ENCODE peak calls at places on chromosomes 11 and 22, in seven cellular contexts. R is anterior cingulate cortex; C is stimulated activated CD4-positive, alpha-beta T cell treated with anti-CD3 and anti-CD28 coated beads, TNF-alpha, amount 100 ng/mL, for 24 hours; Y is activated T-cell treated with anti-CD3 and anti-CD28 coated beads for 24 hours; V is RCC 7860; A is stimulated activated naive B cell treated with anti-CD40 and anti-IgM and Interleukin-4, amounts not matched to agents 10 μg/mL and 1 μg/mL and 100 μg/mL, for 72 hours; B is colonic mucosa. J is an unnamed sample.

GRCh38 chr11:109929308-109929707 is 163.9 kb upstream of the ZC3H12C start:
- DNase-seq in Y (no peak), A (no peak), V (no peak), R (no peak), C (no peak), B (no peak), J (no peak)

GRCh38 chr22:26952004-26952403 is 294.6 kb downstream of the MIAT start:
- DNase-seq in R (no peak), V (no peak), B (no peak), C (no peak), Y (no peak), A (no peak), J (no peak)

GRCh38 chr22:47804281-47804680 is 1041.8 kb downstream of the TBC1D22A start:
- DNase-seq in Y (no peak), C (no peak), B (no peak), V (no peak), A (no peak), R (no peak), J (no peak)

GRCh38 chr22:38272373-38273134 is at the start of gene TMEM184B:
- DNase-seq in Y (peak; percentile 76), R (peak; percentile 33), A (peak; percentile 70), V (peak; percentile 24), C (peak; percentile 75), B (peak; percentile 75), J (peak; percentile 79)

GRCh38 chr11:47889714-47890441 is 41.7 kb upstream of the NUP160 start:
- DNase-seq in R (no peak), V (no peak), Y (no peak), C (no peak), A (no peak), B (no peak), J (no peak)

GRCh38 chr11:67270256-67271211 is 4.3 kb downstream of the GRK2 start:
- DNase-seq in V (no peak), Y (no peak), B (peak; percentile 71), C (no peak), R (no peak), A (no peak), J (no peak)

GRCh38 chr11:110095554-110095953 is 2.4 kb downstream of the ZC3H12C start:
- DNase-seq in A (no peak), Y (no peak), C (no peak), V (no peak), B (no peak), R (no peak), J (no peak)

GRCh38 chr11:75265851-75266531 is 25.4 kb downstream of the TPBGL start:
- DNase-seq in C (no peak), R (no peak), A (no peak), B (no peak), Y (no peak), V (no peak), J (no peak)

GRCh38 chr11:30879322-30880020 is 293.3 kb upstream of the MPPED2 start:
- DNase-seq in V (no peak), B (peak; percentile 20), Y (no peak), R (no peak), C (no peak), A (no peak), J (no peak)